ENCODE peak calls at places on chromosomes 11 and 22, in five cellular contexts. Q is NCI-H1436; P is stimulated activated CD4-positive, alpha-beta T cell treated with anti-CD3 and anti-CD28 coated beads, Interleukin-4, amount 100 ng/mL, for 24 hours; U is stimulated activated CD8-positive, alpha-beta memory T cell treated with anti-CD3 and anti-CD28 coated beads, Interleukin-15, amount 100 ng/mL, for 48 hours; M is non-pigmented ciliary epithelial cell. Y is an unnamed sample.
A peak's percentile ranks its signal among the peaks of the same experiment; 100 is the strongest.

GRCh38 chr11:65041206-65042035 is at the start of gene SAC3D1:
- DNase-seq in P (peak; percentile 64), Q (peak; percentile 9), U (no peak), M (no peak), Y (peak; percentile 59)

GRCh38 chr22:37749223-37749622 is 52.4 kb downstream of the TRIOBP start:
- DNase-seq in M (no peak), P (no peak), U (no peak), Q (no peak), Y (no peak)

GRCh38 chr11:128903248-128904041 is 12.3 kb downstream of the KCNJ5 start:
- DNase-seq in U (no peak), M (no peak), P (no peak), Q (no peak), Y (no peak)

GRCh38 chr11:36306888-36307287 is 10.8 kb downstream of the PRR5L start:
- DNase-seq in M (no peak), U (no peak), Q (no peak), P (no peak), Y (no peak)

GRCh38 chr11:100980156-100980555 is 149.5 kb downstream of the PGR start:
- DNase-seq in U (no peak), P (no peak), M (no peak), Q (no peak), Y (no peak)

GRCh38 chr22:25137577-25138525 is 61.8 kb upstream of the CRYBB3 start:
- DNase-seq in U (no peak), M (no peak), P (no peak), Q (no peak), Y (no peak)

GRCh38 chr11:126176853-126177470 is 34.5 kb downstream of the RPUSD4 start:
- DNase-seq in Q (no peak), P (no peak), U (no peak), M (no peak), Y (no peak)

GRCh38 chr11:115409691-115410220 is 94.5 kb downstream of the CADM1 start:
- DNase-seq in P (no peak), U (no peak), M (no peak), Q (peak; percentile 73), Y (no peak)

GRCh38 chr11:67680701-67681472 is 6.5 kb upstream of the ALDH3B2 start:
- DNase-seq in P (no peak), U (no peak), M (no peak), Q (no peak), Y (no peak)

GRCh38 chr11:13229136-13229535 is 48.5 kb upstream of the BMAL1 start:
- DNase-seq in M (no peak), U (no peak), Q (no peak), P (no peak), Y (no peak)

GRCh38 chr11:33773399-33774355 is 643 bp downstream of the FBXO3 start:
- DNase-seq in P (peak; percentile 28), U (no peak), M (no peak), Q (no peak), Y (peak; percentile 56)

GRCh38 chr22:33438273-33438672 is 380.1 kb upstream of the SYN3 start:
- DNase-seq in M (peak; percentile 17), U (no peak), P (no peak), Q (peak; percentile 15), Y (no peak)

GRCh38 chr11:106786251-106786650 is 232.0 kb downstream of the GUCY1A2 start:
- DNase-seq in M (peak; percentile 4), Q (no peak), P (no peak), U (no peak), Y (no peak)

GRCh38 chr11:117828641-117829368 is 4.3 kb upstream of the FXYD2 start:
- DNase-seq in P (peak; percentile 84), Q (no peak), M (peak; percentile 45), U (peak; percentile 91), Y (peak; percentile 75)

Y was measured in effector CD4-positive, alpha-beta T cell.